ENCODE peak calls at places on chromosome 6, in four cellular contexts. N, H, X and G are unnamed samples.

GRCh38 chr6:74068945-74069570 is 373.1 kb downstream of the CD109 start:
- DNase-seq in N (no peak), H (no peak), X (no peak), G (no peak)

GRCh38 chr6:44856495-44856878 is 469.0 kb downstream of the CDC5L start:
- DNase-seq in N (no peak), H (no peak), X (no peak), G (peak)

GRCh38 chr6:33822575-33823395 is 19.0 kb upstream of the MLN start:
- DNase-seq in N (peak), H (peak), X (no peak), G (peak)

GRCh38 chr6:26032387-26033131 is 54.7 kb upstream of the HFE start:
- DNase-seq in N (no peak), H (peak), X (no peak), G (peak)

GRCh38 chr6:116982401-116982800 is 105.4 kb downstream of the RFX6 start:
- DNase-seq in N (no peak), H (no peak), X (no peak), G (no peak)

GRCh38 chr6:13248549-13248948 is 79.8 kb downstream of the TBC1D7 start:
- DNase-seq in N (no peak), H (no peak), X (no peak), G (peak)

GRCh38 chr6:132491303-132491702 is 21.6 kb downstream of the STX7 start:
- DNase-seq in N (peak), H (no peak), X (no peak), G (no peak)

GRCh38 chr6:87436435-87436834 is 28.7 kb downstream of the CFAP206 start:
- DNase-seq in N (peak), H (peak), X (no peak), G (no peak)

GRCh38 chr6:89411019-89411268 is 1.1 kb downstream of the RRAGD start:
- DNase-seq in N (no peak), H (no peak), X (peak), G (peak)

GRCh38 chr6:127190552-127190951 is 72.1 kb downstream of the RSPO3 start:
- DNase-seq in N (peak), H (peak), X (no peak), G (peak)

GRCh38 chr6:25717856-25718740 is 36.4 kb upstream of the SLC17A4 start:
- DNase-seq in N (peak), H (peak), X (no peak), G (peak)

GRCh38 chr6:43856005-43856765 is 86.2 kb downstream of the VEGFA start:
- DNase-seq in N (no peak), H (peak), X (no peak), G (peak)

GRCh38 chr6:63573140-63573898 is 1.0 kb downstream of the LOC128125822 start:
- DNase-seq in N (peak), H (peak), X (peak), G (peak)

GRCh38 chr6:12383448-12383847 is 93.3 kb downstream of the EDN1 start:
- DNase-seq in N (no peak), H (no peak), X (no peak), G (no peak)

GRCh38 chr6:35496851-35497570 is at the start of gene TEAD3:
- DNase-seq in N (peak), H (peak), X (peak), G (peak)

GRCh38 chr6:14100098-14100497 is 17.5 kb upstream of the CD83 start:
- DNase-seq in N (no peak), H (no peak), X (no peak), G (no peak)

GRCh38 chr6:140124498-140124897 is 750.0 kb upstream of the CITED2 start:
- DNase-seq in N (no peak), H (no peak), X (no peak), G (peak)

GRCh38 chr6:125824946-125825786 is 34.4 kb downstream of the NCOA7 start:
- DNase-seq in N (no peak), H (no peak), X (no peak), G (peak)

GRCh38 chr6:28693033-28693750 is 167.5 kb downstream of the GPX5 start:
- DNase-seq in N (no peak), H (no peak), X (no peak), G (no peak)

GRCh38 chr6:125512621-125513020 is 210.9 kb upstream of the HDDC2 start:
- DNase-seq in N (peak), H (no peak), X (no peak), G (peak)

GRCh38 chr6:76174722-76175121 is 102.3 kb upstream of the IMPG1 start:
- DNase-seq in N (no peak), H (no peak), X (no peak), G (no peak)

GRCh38 chr6:47288245-47289090 is 21.2 kb downstream of the TNFRSF21 start:
- DNase-seq in N (no peak), H (no peak), X (no peak), G (peak)

GRCh38 chr6:159441704-159441981 is 251.4 kb downstream of the SOD2 start:
- DNase-seq in N (no peak), H (no peak), X (no peak), G (no peak)

GRCh38 chr6:15550724-15551123 is 112.1 kb downstream of the DTNBP1 start:
- DNase-seq in N (no peak), H (no peak), X (no peak), G (no peak)

GRCh38 chr6:168377856-168378832 is 58.6 kb upstream of the DACT2 start:
- DNase-seq in N (no peak), H (no peak), X (peak), G (no peak)

GRCh38 chr6:63859520-63859919 is 223.9 kb downstream of the PHF3 start:
- DNase-seq in N (no peak), H (no peak), X (no peak), G (no peak)

GRCh38 chr6:12064125-12064524 is 52.0 kb downstream of the HIVEP1 start:
- DNase-seq in N (no peak), H (no peak), X (no peak), G (peak)

GRCh38 chr6:127517698-127518097 is 1.4 kb downstream of the MTCL3 start:
- DNase-seq in N (no peak), H (no peak), X (no peak), G (peak)

GRCh38 chr6:154093231-154094044 is 54.4 kb downstream of the OPRM1 start:
- DNase-seq in N (no peak), H (no peak), X (no peak), G (no peak)

GRCh38 chr6:108608453-108609275 is 47.9 kb downstream of the FOXO3 start:
- DNase-seq in N (no peak), H (no peak), X (no peak), G (no peak)

GRCh38 chr6:38213275-38213674 is 393.7 kb downstream of the ZFAND3 start:
- DNase-seq in N (no peak), H (no peak), X (no peak), G (peak)

GRCh38 chr6:27312146-27312949 is at the start of gene POM121L2:
- DNase-seq in N (peak), H (no peak), X (no peak), G (peak)

GRCh38 chr6:92810913-92811312 is 608.4 kb downstream of the EPHA7 start:
- DNase-seq in N (peak), H (no peak), X (no peak), G (peak)